ENCODE peak calls at places on chromosome 2, in five cellular contexts. T is uterus, S is Peyer's patch, Y is thoracic aorta, E is SJSA1. Q is an unnamed sample.

GRCh38 chr2:143934913-143935310 is 585.0 kb downstream of the ZEB2 start:
- DNase-seq in E (no peak), T (no peak), S (no peak), Y (no peak), Q (no peak)

GRCh38 chr2:207617011-207617671 is 8.1 kb downstream of the METTL21A start:
- DNase-seq in E (peak; percentile 68), Y (no peak), T (no peak), S (no peak), Q (no peak)

GRCh38 chr2:215218587-215219577 is 80.5 kb upstream of the ABCA12 start:
- DNase-seq in Y (no peak), S (no peak), T (no peak), E (no peak), Q (no peak)

GRCh38 chr2:240383099-240383758 is 52.2 kb upstream of the GPC1 start:
- DNase-seq in Y (no peak), T (no peak), S (no peak), E (no peak), Q (no peak)

GRCh38 chr2:27509326-27509725 is 12.7 kb downstream of the GCKR start:
- DNase-seq in E (no peak), Y (no peak), S (no peak), T (no peak), Q (no peak)

GRCh38 chr2:25041307-25041927 is 459 bp upstream of the EFR3B start:
- DNase-seq in T (peak; percentile 54), E (peak; percentile 46), S (peak; percentile 66), Y (no peak), Q (peak; percentile 3)

GRCh38 chr2:215338883-215339679 is 27.2 kb downstream of the ATIC start:
- DNase-seq in Y (no peak), E (no peak), S (no peak), T (no peak), Q (no peak)

GRCh38 chr2:33530614-33531344 is 54.3 kb downstream of the RASGRP3 start:
- DNase-seq in Y (no peak), S (no peak), E (no peak), T (no peak), Q (no peak)

GRCh38 chr2:207333599-207334308 is 168.0 kb upstream of the KLF7 start:
- DNase-seq in S (no peak), E (no peak), Y (no peak), T (no peak), Q (no peak)

GRCh38 chr2:62724106-62724505 is 18.6 kb downstream of the EHBP1 start:
- DNase-seq in Y (no peak), E (no peak), S (no peak), T (no peak), Q (no peak)

GRCh38 chr2:186486651-186487647 is 889 bp downstream of the ZC3H15 start:
- DNase-seq in S (no peak), E (no peak), Y (no peak), T (no peak), Q (no peak)
- H3K27me3 ChIP-seq in S (no peaks in the 10 kb centered on the region), E (no peaks in the 10 kb centered on the region), Y (no peaks in the 10 kb centered on the region), T (no peaks in the 10 kb centered on the region), Q (no peaks in the 10 kb centered on the region)

GRCh38 chr2:172102159-172102857 is 392 bp downstream of the DLX2 start:
- DNase-seq in Y (no peak), T (no peak), S (no peak), E (peak; percentile 74), Q (peak; percentile 66)
- H3K4me3 ChIP-seq in Y (peak overlapping the region; percentile 72), T (peak overlapping the region; percentile 33), S (peak overlapping the region; percentile 58), E (peak overlapping the region; percentile 50), Q (peak overlapping the region; percentile 58)

GRCh38 chr2:120774557-120775160 is 39.0 kb downstream of the GLI2 start:
- DNase-seq in S (no peak), E (no peak), T (no peak), Y (no peak), Q (no peak)
- H3K4me1 ChIP-seq in S (no peaks in the 10 kb centered on the region), E (peaks cover 68% of the 10 kb centered on the region), T (peaks cover 17% of the 10 kb centered on the region), Y (peaks cover 3% of the 10 kb centered on the region), Q (no peaks in the 10 kb centered on the region)

GRCh38 chr2:10080536-10081304 is 509 bp upstream of the CYS1 start:
- DNase-seq in E (no peak), Y (no peak), S (no peak), T (peak; percentile 44), Q (peak; percentile 60)

GRCh38 chr2:10078704-10079191 is 1.5 kb downstream of the CYS1 start:
- DNase-seq in Y (no peak), T (no peak), S (no peak), E (no peak), Q (no peak)

GRCh38 chr2:10079192-10079930 is 850 bp downstream of the CYS1 start:
- DNase-seq in Y (no peak), T (peak; percentile 58), S (no peak), E (peak; percentile 71), Q (no peak)

GRCh38 chr2:10078001-10078400 is 2.2 kb downstream of the CYS1 start:
- DNase-seq in T (no peak), Y (no peak), S (no peak), E (no peak), Q (no peak)

DNA sequence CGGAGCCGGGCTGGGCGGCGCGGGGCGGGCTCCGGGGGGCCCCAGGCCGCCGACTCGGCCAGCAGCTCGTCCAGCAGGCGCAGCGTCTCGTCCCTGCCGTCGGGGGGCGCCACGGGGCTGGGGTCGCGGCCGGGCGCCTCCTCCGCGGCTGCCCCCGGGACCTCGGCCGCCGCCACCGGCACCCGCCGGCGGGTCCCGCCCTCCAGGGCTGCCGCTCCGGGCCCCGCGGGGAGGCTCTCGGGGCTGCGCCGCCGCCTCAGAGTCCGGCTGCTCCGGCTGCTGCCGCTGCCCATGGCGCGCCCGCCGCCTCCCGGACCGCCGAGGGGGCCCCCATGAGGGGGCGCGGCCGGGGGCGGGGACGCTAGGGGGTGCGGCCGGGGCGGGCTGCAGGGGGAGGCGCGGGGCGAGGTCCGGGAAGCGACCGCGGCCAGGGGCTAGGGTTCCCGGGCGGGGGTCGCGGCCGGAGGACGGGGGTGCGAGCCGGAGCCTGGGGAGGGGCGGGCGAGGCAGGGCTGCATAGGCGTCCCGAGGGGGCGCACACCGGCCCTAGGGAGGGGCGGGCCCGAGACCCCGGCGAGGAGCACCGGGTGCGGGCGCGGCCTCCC is at the start of gene CYS1:
- DNase-seq in Y (no peak), T (peak; percentile 53), E (peak; percentile 55), S (no peak), Q (no peak)
- H3K27me3 ChIP-seq in Y (no peaks in the 10 kb centered on the region), T (no peaks in the 10 kb centered on the region), E (peaks cover 4% of the 10 kb centered on the region), S (peaks cover 23% of the 10 kb centered on the region), Q (peaks cover 59% of the 10 kb centered on the region)

GRCh38 chr2:109032229-109032800 is 43.3 kb upstream of the EDAR start:
- DNase-seq in T (no peak), E (no peak), Y (no peak), S (peak; percentile 69), Q (peak; percentile 7)

GRCh38 chr2:109033171-109033570 is 44.2 kb upstream of the EDAR start:
- DNase-seq in T (no peak), S (no peak), E (no peak), Y (no peak), Q (no peak)

GRCh38 chr2:109030870-109031480 is 42.0 kb upstream of the EDAR start:
- DNase-seq in T (no peak), S (no peak), Y (no peak), E (no peak), Q (no peak)

GRCh38 chr2:109029444-109030193 is 40.6 kb upstream of the EDAR start:
- DNase-seq in S (no peak), E (no peak), Y (no peak), T (no peak), Q (no peak)

GRCh38 chr2:109031481-109032228 is 42.6 kb upstream of the EDAR start:
- DNase-seq in E (no peak), T (peak; percentile 27), Y (no peak), S (peak; percentile 84), Q (peak; percentile 45)
- H3K4me3 ChIP-seq in E (peak overlapping the region; percentile 29), T (peak overlapping the region; percentile 35), Y (peak overlapping the region; percentile 61), S (peak overlapping the region; percentile 55), Q (peak overlapping the region; percentile 57)

DNA sequence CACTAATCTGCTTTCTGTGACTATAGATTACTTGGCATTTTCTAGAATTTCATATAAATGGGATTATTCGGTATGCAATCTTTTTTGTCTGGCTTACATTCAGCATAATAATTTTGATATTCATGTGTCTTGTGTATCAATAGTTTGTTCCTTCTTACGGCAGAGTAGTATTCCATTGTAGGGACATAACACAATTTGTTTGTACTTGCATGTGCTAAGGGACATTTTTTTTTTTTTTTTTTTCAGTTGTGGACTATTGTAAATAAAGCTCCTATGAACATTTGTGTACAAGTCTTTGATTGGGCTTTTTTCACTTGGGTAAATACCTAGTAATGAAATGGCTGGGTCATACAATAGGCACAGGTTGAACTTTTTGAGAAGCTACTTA is 45.1 kb downstream of the ARL5A start:
- DNase-seq in Y (no peak), T (no peak), S (no peak), E (no peak), Q (no peak)
- H3K4me1 ChIP-seq in Y (no peaks in the 10 kb centered on the region), T (no peaks in the 10 kb centered on the region), S (no peaks in the 10 kb centered on the region), E (no peaks in the 10 kb centered on the region), Q (no peaks in the 10 kb centered on the region)